ENCODE peak calls at places on chromosome X, in eight cellular contexts. One of them, this sample, is unnamed.

GRCh38 chrX:40145001-40145631 is 47.4 kb upstream of the BCOR start:
- DNase-seq in OCI-LY7: no peak
- DNase-seq in fibroblast of mammary gland: no peak
- DNase-seq in fibroblast of lung: no peak
- DNase-seq in cardiac muscle cell: no peak
- DNase-seq in psoas muscle: peak; percentile 60
- DNase-seq in MM.1S: no peak
- DNase-seq in CD8-positive, alpha-beta T cell: no peak
- DNase-seq in this sample: no peak

GRCh38 chrX:153650959-153651358 is 4.0 kb downstream of the DUSP9 start:
- DNase-seq in OCI-LY7: no peak
- DNase-seq in fibroblast of mammary gland: no peak
- DNase-seq in fibroblast of lung: no peak
- DNase-seq in cardiac muscle cell: no peak
- DNase-seq in psoas muscle: no peak
- DNase-seq in MM.1S: no peak
- DNase-seq in CD8-positive, alpha-beta T cell: no peak
- DNase-seq in this sample: no peak

GRCh38 chrX:109629310-109629709 is 4.3 kb upstream of the KCNE5 start:
- DNase-seq in OCI-LY7: no peak
- DNase-seq in fibroblast of mammary gland: peak; percentile 3
- DNase-seq in fibroblast of lung: peak; percentile 8
- DNase-seq in cardiac muscle cell: peak; percentile 44
- DNase-seq in psoas muscle: no peak
- DNase-seq in MM.1S: no peak
- DNase-seq in CD8-positive, alpha-beta T cell: no peak
- DNase-seq in this sample: no peak

GRCh38 chrX:66602381-66602938 is 36.4 kb downstream of the EDA2R start:
- DNase-seq in OCI-LY7: peak; percentile 4
- DNase-seq in fibroblast of mammary gland: no peak
- DNase-seq in fibroblast of lung: no peak
- DNase-seq in cardiac muscle cell: no peak
- DNase-seq in psoas muscle: no peak
- DNase-seq in MM.1S: no peak
- DNase-seq in CD8-positive, alpha-beta T cell: no peak
- DNase-seq in this sample: no peak

GRCh38 chrX:15350329-15350996 is 15.1 kb upstream of the PIGA start:
- DNase-seq in OCI-LY7: no peak
- DNase-seq in fibroblast of mammary gland: no peak
- DNase-seq in fibroblast of lung: no peak
- DNase-seq in cardiac muscle cell: peak; percentile 1
- DNase-seq in psoas muscle: no peak
- DNase-seq in MM.1S: no peak
- DNase-seq in CD8-positive, alpha-beta T cell: no peak
- DNase-seq in this sample: no peak

GRCh38 chrX:116204947-116205346 is 34.4 kb downstream of the AGTR2 start:
- DNase-seq in OCI-LY7: peak; percentile 0
- DNase-seq in fibroblast of mammary gland: peak; percentile 26
- DNase-seq in fibroblast of lung: peak; percentile 22
- DNase-seq in cardiac muscle cell: peak; percentile 36
- DNase-seq in psoas muscle: no peak
- DNase-seq in MM.1S: peak; percentile 26
- DNase-seq in CD8-positive, alpha-beta T cell: no peak
- DNase-seq in this sample: no peak

GRCh38 chrX:152640039-152640818 is 2.5 kb downstream of the GABRQ start:
- DNase-seq in OCI-LY7: no peak
- DNase-seq in fibroblast of mammary gland: peak; percentile 33
- DNase-seq in fibroblast of lung: no peak
- DNase-seq in cardiac muscle cell: peak; percentile 2
- DNase-seq in psoas muscle: no peak
- DNase-seq in MM.1S: no peak
- DNase-seq in CD8-positive, alpha-beta T cell: no peak
- DNase-seq in this sample: no peak

GRCh38 chrX:77918568-77918967 is 8.1 kb downstream of the ATP7A start:
- DNase-seq in OCI-LY7: no peak
- DNase-seq in fibroblast of mammary gland: peak; percentile 26
- DNase-seq in fibroblast of lung: peak; percentile 41
- DNase-seq in cardiac muscle cell: peak; percentile 62
- DNase-seq in psoas muscle: no peak
- DNase-seq in MM.1S: no peak
- DNase-seq in CD8-positive, alpha-beta T cell: no peak
- DNase-seq in this sample: no peak

GRCh38 chrX:119249836-119250340 is 13.8 kb downstream of the PGRMC1 start:
- DNase-seq in OCI-LY7: no peak
- DNase-seq in fibroblast of mammary gland: no peak
- DNase-seq in fibroblast of lung: peak; percentile 10
- DNase-seq in cardiac muscle cell: no peak
- DNase-seq in psoas muscle: no peak
- DNase-seq in MM.1S: no peak
- DNase-seq in CD8-positive, alpha-beta T cell: no peak
- DNase-seq in this sample: no peak

GRCh38 chrX:139429913-139430312 is 100.6 kb upstream of the F9 start:
- DNase-seq in OCI-LY7: no peak
- DNase-seq in fibroblast of mammary gland: peak; percentile 2
- DNase-seq in fibroblast of lung: no peak
- DNase-seq in cardiac muscle cell: no peak
- DNase-seq in psoas muscle: no peak
- DNase-seq in MM.1S: no peak
- DNase-seq in CD8-positive, alpha-beta T cell: no peak
- DNase-seq in this sample: no peak

GRCh38 chrX:145623453-145623852 is 194.2 kb upstream of the SLITRK2 start:
- DNase-seq in OCI-LY7: no peak
- DNase-seq in fibroblast of mammary gland: no peak
- DNase-seq in fibroblast of lung: no peak
- DNase-seq in cardiac muscle cell: no peak
- DNase-seq in psoas muscle: no peak
- DNase-seq in MM.1S: no peak
- DNase-seq in CD8-positive, alpha-beta T cell: no peak
- DNase-seq in this sample: no peak

GRCh38 chrX:138191998-138192397 is 519.5 kb downstream of the FGF13 start:
- DNase-seq in OCI-LY7: peak; percentile 15
- DNase-seq in fibroblast of mammary gland: peak; percentile 21
- DNase-seq in fibroblast of lung: peak; percentile 11
- DNase-seq in cardiac muscle cell: peak; percentile 1
- DNase-seq in psoas muscle: no peak
- DNase-seq in MM.1S: peak; percentile 31
- DNase-seq in CD8-positive, alpha-beta T cell: no peak
- DNase-seq in this sample: peak; percentile 1

GRCh38 chrX:154397888-154398667 is at the start of gene RPL10:
- DNase-seq in OCI-LY7: peak; percentile 95
- DNase-seq in fibroblast of mammary gland: peak; percentile 96
- DNase-seq in fibroblast of lung: peak; percentile 98
- DNase-seq in cardiac muscle cell: peak; percentile 97
- DNase-seq in psoas muscle: peak; percentile 98
- DNase-seq in MM.1S: peak; percentile 96
- DNase-seq in CD8-positive, alpha-beta T cell: peak; percentile 91
- DNase-seq in this sample: peak; percentile 93

GRCh38 chrX:146854281-146854680 is 39.7 kb upstream of the CXorf51A start:
- DNase-seq in OCI-LY7: no peak
- DNase-seq in fibroblast of mammary gland: no peak
- DNase-seq in fibroblast of lung: no peak
- DNase-seq in cardiac muscle cell: no peak
- DNase-seq in psoas muscle: no peak
- DNase-seq in MM.1S: no peak
- DNase-seq in CD8-positive, alpha-beta T cell: no peak
- DNase-seq in this sample: no peak

GRCh38 chrX:34350552-34350951 is 218.4 kb upstream of the FAM47A start:
- DNase-seq in OCI-LY7: no peak
- DNase-seq in fibroblast of mammary gland: no peak
- DNase-seq in fibroblast of lung: peak; percentile 63
- DNase-seq in cardiac muscle cell: peak; percentile 54
- DNase-seq in psoas muscle: no peak
- DNase-seq in MM.1S: no peak
- DNase-seq in CD8-positive, alpha-beta T cell: no peak
- DNase-seq in this sample: no peak

GRCh38 chrX:45011131-45011530 is 138.1 kb downstream of the KDM6A start:
- DNase-seq in OCI-LY7: no peak
- DNase-seq in fibroblast of mammary gland: peak; percentile 15
- DNase-seq in fibroblast of lung: no peak
- DNase-seq in cardiac muscle cell: peak; percentile 20
- DNase-seq in psoas muscle: no peak
- DNase-seq in MM.1S: no peak
- DNase-seq in CD8-positive, alpha-beta T cell: no peak
- DNase-seq in this sample: no peak

GRCh38 chrX:111181883-111182400 is 86.0 kb downstream of the PAK3 start:
- DNase-seq in OCI-LY7: no peak
- DNase-seq in fibroblast of mammary gland: no peak
- DNase-seq in fibroblast of lung: no peak
- DNase-seq in cardiac muscle cell: no peak
- DNase-seq in psoas muscle: no peak
- DNase-seq in MM.1S: no peak
- DNase-seq in CD8-positive, alpha-beta T cell: no peak
- DNase-seq in this sample: no peak

GRCh38 chrX:100994352-100995281 is 25.1 kb downstream of the ARL13A start:
- DNase-seq in OCI-LY7: no peak
- DNase-seq in fibroblast of mammary gland: peak; percentile 59
- DNase-seq in fibroblast of lung: peak; percentile 30
- DNase-seq in cardiac muscle cell: peak; percentile 28
- DNase-seq in psoas muscle: no peak
- DNase-seq in MM.1S: no peak
- DNase-seq in CD8-positive, alpha-beta T cell: no peak
- DNase-seq in this sample: peak; percentile 13

GRCh38 chrX:132940727-132941162 is 17.7 kb downstream of the HS6ST2 start:
- DNase-seq in OCI-LY7: no peak
- DNase-seq in fibroblast of mammary gland: no peak
- DNase-seq in fibroblast of lung: no peak
- DNase-seq in cardiac muscle cell: no peak
- DNase-seq in psoas muscle: no peak
- DNase-seq in MM.1S: peak; percentile 22
- DNase-seq in CD8-positive, alpha-beta T cell: no peak
- DNase-seq in this sample: no peak

GRCh38 chrX:19303216-19303880 is 40.4 kb upstream of the PDHA1 start:
- DNase-seq in OCI-LY7: no peak
- DNase-seq in fibroblast of mammary gland: peak; percentile 84
- DNase-seq in fibroblast of lung: peak; percentile 71
- DNase-seq in cardiac muscle cell: peak; percentile 63
- DNase-seq in psoas muscle: no peak
- DNase-seq in MM.1S: no peak
- DNase-seq in CD8-positive, alpha-beta T cell: no peak
- DNase-seq in this sample: no peak

GRCh38 chrX:1389993-1390285 is 2.0 kb downstream of the SLC25A6 start:
- DNase-seq in OCI-LY7: no peak
- DNase-seq in fibroblast of mammary gland: no peak
- DNase-seq in fibroblast of lung: no peak
- DNase-seq in cardiac muscle cell: no peak
- DNase-seq in psoas muscle: no peak
- DNase-seq in MM.1S: no peak
- DNase-seq in CD8-positive, alpha-beta T cell: no peak
- DNase-seq in this sample: no peak

GRCh38 chrX:118347131-118347530 is 1.2 kb downstream of the WDR44 start:
- DNase-seq in OCI-LY7: no peak
- DNase-seq in fibroblast of mammary gland: peak; percentile 68
- DNase-seq in fibroblast of lung: peak; percentile 51
- DNase-seq in cardiac muscle cell: peak; percentile 56
- DNase-seq in psoas muscle: no peak
- DNase-seq in MM.1S: peak; percentile 19
- DNase-seq in CD8-positive, alpha-beta T cell: no peak
- DNase-seq in this sample: no peak

GRCh38 chrX:24902808-24903207 is 113.0 kb downstream of the ARX start:
- DNase-seq in OCI-LY7: no peak
- DNase-seq in fibroblast of mammary gland: peak; percentile 86
- DNase-seq in fibroblast of lung: peak; percentile 95
- DNase-seq in cardiac muscle cell: peak; percentile 89
- DNase-seq in psoas muscle: no peak
- DNase-seq in MM.1S: no peak
- DNase-seq in CD8-positive, alpha-beta T cell: no peak
- DNase-seq in this sample: no peak

GRCh38 chrX:40437348-40437747 is 143.4 kb upstream of the ATP6AP2 start:
- DNase-seq in OCI-LY7: no peak
- DNase-seq in fibroblast of mammary gland: no peak
- DNase-seq in fibroblast of lung: no peak
- DNase-seq in cardiac muscle cell: no peak
- DNase-seq in psoas muscle: no peak
- DNase-seq in MM.1S: no peak
- DNase-seq in CD8-positive, alpha-beta T cell: no peak
- DNase-seq in this sample: no peak

GRCh38 chrX:102835504-102836146 is 101.4 kb upstream of the RAB40AL start:
- DNase-seq in OCI-LY7: peak; percentile 4
- DNase-seq in fibroblast of mammary gland: peak; percentile 46
- DNase-seq in fibroblast of lung: peak; percentile 51
- DNase-seq in cardiac muscle cell: peak; percentile 51
- DNase-seq in psoas muscle: no peak
- DNase-seq in MM.1S: peak; percentile 17
- DNase-seq in CD8-positive, alpha-beta T cell: no peak
- DNase-seq in this sample: no peak

GRCh38 chrX:115018040-115018647 is 728 bp upstream of the IL13RA2 start:
- DNase-seq in OCI-LY7: no peak
- DNase-seq in fibroblast of mammary gland: peak; percentile 27
- DNase-seq in fibroblast of lung: peak; percentile 11
- DNase-seq in cardiac muscle cell: no peak
- DNase-seq in psoas muscle: no peak
- DNase-seq in MM.1S: peak; percentile 31
- DNase-seq in CD8-positive, alpha-beta T cell: no peak
- DNase-seq in this sample: no peak
- TF ChIP-seq CTCF in OCI-LY7: peak; percentile 50
- TF ChIP-seq CTCF in fibroblast of mammary gland: peak; percentile 33
- TF ChIP-seq CTCF in fibroblast of lung: peak; percentile 6
- TF ChIP-seq CTCF in cardiac muscle cell: peak; percentile 8
- TF ChIP-seq CTCF in psoas muscle: peak; percentile 36
- TF ChIP-seq CTCF in MM.1S: peak; percentile 25
- TF ChIP-seq CTCF in CD8-positive, alpha-beta T cell: no peak
- TF ChIP-seq CTCF in this sample: no peak

GRCh38 chrX:97315939-97316338 is 432.2 kb downstream of the RPA4 start:
- DNase-seq in OCI-LY7: no peak
- DNase-seq in fibroblast of mammary gland: no peak
- DNase-seq in fibroblast of lung: no peak
- DNase-seq in cardiac muscle cell: no peak
- DNase-seq in psoas muscle: no peak
- DNase-seq in MM.1S: no peak
- DNase-seq in CD8-positive, alpha-beta T cell: no peak
- DNase-seq in this sample: no peak
- TF ChIP-seq CTCF in OCI-LY7: no peak
- TF ChIP-seq CTCF in fibroblast of mammary gland: no peak
- TF ChIP-seq CTCF in fibroblast of lung: no peak
- TF ChIP-seq CTCF in cardiac muscle cell: no peak
- TF ChIP-seq CTCF in psoas muscle: peak; percentile 13
- TF ChIP-seq CTCF in MM.1S: peak; percentile 8
- TF ChIP-seq CTCF in CD8-positive, alpha-beta T cell: no peak
- TF ChIP-seq CTCF in this sample: no peak

DNA sequence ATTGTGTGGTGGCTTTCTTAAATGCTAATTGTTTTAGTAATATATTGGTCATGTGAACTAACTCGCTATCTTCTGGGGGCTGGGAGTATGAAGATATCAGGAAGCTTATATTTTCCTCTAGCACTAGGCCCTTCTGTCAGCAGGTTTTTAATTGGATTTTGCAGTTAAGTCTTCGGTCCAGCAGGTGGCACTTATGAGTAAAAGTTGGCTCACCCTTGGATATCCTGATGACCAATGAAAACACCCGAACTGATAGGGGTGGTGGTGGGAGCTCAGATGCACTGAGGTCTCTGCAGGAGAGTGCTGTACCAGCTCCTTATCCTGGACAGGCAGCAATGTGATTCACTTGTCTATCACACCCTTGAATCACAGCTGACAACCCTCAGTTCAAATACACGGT is 1365.8 kb upstream of the DIAPH2 start:
- DNase-seq in OCI-LY7: peak; percentile 1
- DNase-seq in fibroblast of mammary gland: peak; percentile 3
- DNase-seq in fibroblast of lung: no peak
- DNase-seq in cardiac muscle cell: no peak
- DNase-seq in psoas muscle: no peak
- DNase-seq in MM.1S: peak; percentile 28
- DNase-seq in CD8-positive, alpha-beta T cell: no peak
- DNase-seq in this sample: no peak
- TF ChIP-seq CTCF in OCI-LY7: peak; percentile 60
- TF ChIP-seq CTCF in fibroblast of mammary gland: peak; percentile 32
- TF ChIP-seq CTCF in fibroblast of lung: no peak
- TF ChIP-seq CTCF in cardiac muscle cell: no peak
- TF ChIP-seq CTCF in psoas muscle: no peak
- TF ChIP-seq CTCF in MM.1S: peak; percentile 47
- TF ChIP-seq CTCF in CD8-positive, alpha-beta T cell: no peak
- TF ChIP-seq CTCF in this sample: no peak

GRCh38 chrX:114712466-114712865 is 128.6 kb downstream of the HTR2C start:
- DNase-seq in OCI-LY7: no peak
- DNase-seq in fibroblast of mammary gland: peak; percentile 60
- DNase-seq in fibroblast of lung: no peak
- DNase-seq in cardiac muscle cell: no peak
- DNase-seq in psoas muscle: no peak
- DNase-seq in MM.1S: no peak
- DNase-seq in CD8-positive, alpha-beta T cell: no peak
- DNase-seq in this sample: no peak
- TF ChIP-seq CTCF in OCI-LY7: no peak
- TF ChIP-seq CTCF in fibroblast of mammary gland: no peak
- TF ChIP-seq CTCF in fibroblast of lung: no peak
- TF ChIP-seq CTCF in cardiac muscle cell: no peak
- TF ChIP-seq CTCF in psoas muscle: no peak
- TF ChIP-seq CTCF in MM.1S: no peak
- TF ChIP-seq CTCF in CD8-positive, alpha-beta T cell: no peak
- TF ChIP-seq CTCF in this sample: no peak

This sample was measured in GM13976.